ENCODE peak calls at places on chromosomes 12 and 14, in nine cellular contexts. D is heart right ventricle; F is OCI-LY7; Z is ovary; M is RCC 7860; N is T-helper 9 cell; U is central memory CD4-positive, alpha-beta T cell; B is left colon; S is NCI-H460. X is an unnamed sample.
A peak's percentile ranks its signal among the peaks of the same experiment; 100 is the strongest.

GRCh38 chr12:91923864-91924263 is 221.8 kb downstream of the BTG1 start:
- DNase-seq in D (no peak), F (no peak), Z (no peak), M (no peak), N (no peak), U (no peak), B (no peak), S (no peak), X (no peak)

GRCh38 chr12:20220339-20220738 is 148.0 kb upstream of the PDE3A start:
- DNase-seq in D (no peak), F (peak; percentile 28), Z (no peak), M (peak; percentile 11), N (no peak), U (no peak), B (no peak), S (no peak), X (peak; percentile 50)

GRCh38 chr12:49079796-49080195 is 10.0 kb upstream of the RHEBL1 start:
- DNase-seq in D (no peak), F (no peak), Z (no peak), M (no peak), N (no peak), U (no peak), B (no peak), S (no peak), X (no peak)

GRCh38 chr14:33943484-33943883 is 7.4 kb downstream of the EGLN3 start:
- DNase-seq in D (no peak), F (no peak), Z (no peak), M (no peak), N (no peak), U (no peak), B (no peak), S (no peak), X (no peak)

GRCh38 chr14:93056840-93057585 is 58.7 kb downstream of the ITPK1 start:
- DNase-seq in D (no peak), F (no peak), Z (no peak), M (peak; percentile 4), N (no peak), U (no peak), B (no peak), S (no peak), X (no peak)

GRCh38 chr12:69966409-69966808 is 141.4 kb downstream of the MYRFL start:
- DNase-seq in D (peak; percentile 53), F (no peak), Z (no peak), M (peak; percentile 54), N (no peak), U (no peak), B (no peak), S (no peak), X (no peak)

GRCh38 chr14:100900837-100901390 is 2.6 kb downstream of the RTL1 start:
- DNase-seq in D (no peak), F (peak; percentile 9), Z (no peak), M (no peak), N (no peak), U (no peak), B (peak; percentile 50), S (peak; percentile 52), X (no peak)

GRCh38 chr12:125070117-125070516 is 4.9 kb downstream of the AACS start:
- DNase-seq in D (no peak), F (no peak), Z (no peak), M (no peak), N (no peak), U (no peak), B (no peak), S (no peak), X (no peak)

GRCh38 chr14:77791225-77791600 is 8.7 kb upstream of the ADCK1 start:
- DNase-seq in D (no peak), F (no peak), Z (no peak), M (no peak), N (no peak), U (no peak), B (no peak), S (no peak), X (no peak)

GRCh38 chr14:69828372-69828771 is 31.3 kb upstream of the SLC10A1 start:
- DNase-seq in D (no peak), F (no peak), Z (no peak), M (no peak), N (no peak), U (no peak), B (no peak), S (no peak), X (no peak)

GRCh38 chr12:94265521-94265920 is 117.1 kb downstream of the PLXNC1 start:
- DNase-seq in D (no peak), F (no peak), Z (no peak), M (no peak), N (no peak), U (no peak), B (no peak), S (no peak), X (no peak)

GRCh38 chr12:80472912-80473500 is 29.0 kb downstream of the PTPRQ start:
- DNase-seq in D (no peak), F (peak; percentile 69), Z (no peak), M (peak; percentile 48), N (no peak), U (no peak), B (no peak), S (peak; percentile 49), X (peak; percentile 70)

GRCh38 chr12:25997401-25997973 is 39.0 kb downstream of the RASSF8 start:
- DNase-seq in D (no peak), F (no peak), Z (no peak), M (peak; percentile 96), N (no peak), U (no peak), B (no peak), S (peak; percentile 16), X (no peak)

GRCh38 chr14:32509632-32510187 is 180.6 kb downstream of the AKAP6 start:
- DNase-seq in D (peak; percentile 69), F (no peak), Z (peak; percentile 35), M (no peak), N (no peak), U (no peak), B (peak; percentile 22), S (peak; percentile 92), X (no peak)

GRCh38 chr12:4909397-4909733 is 340 bp upstream of the KCNA1 start:
- DNase-seq in D (no peak), F (no peak), Z (no peak), M (no peak), N (no peak), U (no peak), B (no peak), S (no peak), X (no peak)

GRCh38 chr14:96512122-96512521 is 9.9 kb downstream of the PAPOLA start:
- DNase-seq in D (no peak), F (no peak), Z (no peak), M (no peak), N (no peak), U (no peak), B (no peak), S (no peak), X (no peak)

GRCh38 chr14:105087308-105087962 is 22.2 kb upstream of the GPR132 start:
- DNase-seq in D (no peak), F (no peak), Z (peak; percentile 72), M (peak; percentile 35), N (no peak), U (no peak), B (no peak), S (no peak), X (no peak)

GRCh38 chr12:120316798-120317257 is 10.8 kb downstream of the PLA2G1B start:
- DNase-seq in D (no peak), F (no peak), Z (no peak), M (no peak), N (no peak), U (no peak), B (no peak), S (no peak), X (no peak)

GRCh38 chr12:26204612-26205289 is 9.4 kb downstream of the SSPN start:
- DNase-seq in D (no peak), F (no peak), Z (peak; percentile 49), M (no peak), N (no peak), U (no peak), B (no peak), S (no peak), X (no peak)

GRCh38 chr12:109273354-109273753 is 35.7 kb downstream of the FOXN4 start:
- DNase-seq in D (no peak), F (no peak), Z (no peak), M (no peak), N (no peak), U (no peak), B (no peak), S (no peak), X (no peak)

GRCh38 chr12:26113853-26114719 is 10.8 kb downstream of the BHLHE41 start:
- DNase-seq in D (peak; percentile 96), F (no peak), Z (peak; percentile 97), M (peak; percentile 93), N (peak; percentile 41), U (peak; percentile 42), B (peak; percentile 97), S (peak; percentile 80), X (peak; percentile 89)

GRCh38 chr14:59629384-59630158 is 53.0 kb upstream of the CCDC175 start:
- DNase-seq in D (no peak), F (no peak), Z (no peak), M (no peak), N (no peak), U (no peak), B (no peak), S (no peak), X (no peak)

GRCh38 chr14:54325766-54326165 is 71.0 kb upstream of the CDKN3 start:
- DNase-seq in D (no peak), F (no peak), Z (no peak), M (no peak), N (no peak), U (no peak), B (no peak), S (no peak), X (no peak)

GRCh38 chr12:95505039-95505438 is 31.1 kb downstream of the METAP2 start:
- DNase-seq in D (no peak), F (no peak), Z (no peak), M (no peak), N (no peak), U (no peak), B (no peak), S (no peak), X (no peak)

GRCh38 chr14:50477760-50478159 is 54.6 kb downstream of the MAP4K5 start:
- DNase-seq in D (no peak), F (no peak), Z (no peak), M (no peak), N (no peak), U (no peak), B (no peak), S (no peak), X (no peak)

GRCh38 chr12:131388164-131388795 is 322.6 kb upstream of the SFSWAP start:
- DNase-seq in D (no peak), F (no peak), Z (no peak), M (no peak), N (no peak), U (no peak), B (no peak), S (no peak), X (no peak)

GRCh38 chr14:103848720-103849077 is 1.3 kb upstream of the PPP1R13B start:
- DNase-seq in D (peak; percentile 36), F (no peak), Z (no peak), M (no peak), N (no peak), U (no peak), B (no peak), S (no peak), X (no peak)

GRCh38 chr12:75553865-75554555 is 42.6 kb upstream of the KRR1 start:
- DNase-seq in D (no peak), F (no peak), Z (no peak), M (no peak), N (no peak), U (no peak), B (no peak), S (no peak), X (no peak)

GRCh38 chr14:35306114-35306513 is 13.9 kb downstream of the PSMA6 start:
- DNase-seq in D (no peak), F (no peak), Z (no peak), M (no peak), N (no peak), U (no peak), B (no peak), S (no peak), X (no peak)

X was measured in GM12865.